ENCODE peak calls at places on chromosomes 11 and 22, in ten cellular contexts. T is mammary epithelial cell, H is A549, A is left lung, O is kidney, P is PC-3, I is adrenal gland, W is upper lobe of left lung, K is stomach, Z is Peyer's patch. B is an unnamed sample.

GRCh38 chr11:108853864-108854263 is 189.0 kb downstream of the DDX10 start:
- DNase-seq in W (no peak), I (no peak), O (no peak), A (no peak), H (no peak), T (no peak), K (no peak), P (no peak), Z (no peak), B (no peak)

GRCh38 chr11:9916480-9916879 is 252.6 kb downstream of the SWAP70 start:
- DNase-seq in I (no peak), W (no peak), H (no peak), P (no peak), A (no peak), K (no peak), O (no peak), T (no peak), Z (no peak), B (no peak)

GRCh38 chr11:119680899-119681370 is 48.1 kb downstream of the NECTIN1 start:
- DNase-seq in Z (no peak), A (peak; percentile 51), W (no peak), P (peak; percentile 13), T (no peak), O (peak; percentile 85), K (peak; percentile 66), I (no peak), H (no peak), B (no peak)

GRCh38 chr11:62558669-62559068 is 12.1 kb upstream of the AHNAK start:
- DNase-seq in K (no peak), H (no peak), A (no peak), Z (no peak), O (peak; percentile 65), T (no peak), W (no peak), I (no peak), P (no peak), B (no peak)

GRCh38 chr11:11628651-11629050 is 6.8 kb upstream of the GALNT18 start:
- DNase-seq in P (no peak), Z (no peak), H (no peak), O (no peak), A (no peak), K (no peak), I (no peak), W (no peak), T (no peak), B (no peak)

GRCh38 chr22:44200855-44201550 is 20.3 kb downstream of the PARVG start:
- DNase-seq in A (no peak), Z (no peak), K (no peak), O (peak; percentile 63), I (no peak), H (no peak), W (no peak), T (no peak), P (no peak), B (no peak)

GRCh38 chr11:9838961-9839360 is 175.1 kb downstream of the SWAP70 start:
- DNase-seq in I (no peak), K (no peak), O (no peak), A (no peak), W (no peak), H (no peak), T (peak; percentile 97), P (peak; percentile 94), Z (no peak), B (no peak)

GRCh38 chr11:134679592-134679991 is 267.6 kb upstream of the B3GAT1 start:
- DNase-seq in W (no peak), H (no peak), P (no peak), T (no peak), I (no peak), Z (no peak), K (no peak), O (no peak), A (no peak), B (no peak)

GRCh38 chr11:64644348-64645242 is 53.6 kb downstream of the SLC22A12 start:
- DNase-seq in I (no peak), T (no peak), Z (no peak), O (no peak), W (no peak), A (no peak), K (no peak), H (no peak), P (peak; percentile 18), B (no peak)

GRCh38 chr11:11306855-11307254 is 46.2 kb downstream of the CSNK2A3 start:
- DNase-seq in P (no peak), K (no peak), W (no peak), T (peak; percentile 41), O (no peak), Z (no peak), A (no peak), H (no peak), I (no peak), B (no peak)

GRCh38 chr11:65243773-65244172 is 18.0 kb upstream of the POLA2 start:
- DNase-seq in Z (no peak), I (no peak), P (no peak), H (no peak), O (no peak), T (no peak), W (no peak), K (no peak), A (no peak), B (no peak)

GRCh38 chr11:62201376-62201775 is 7.1 kb upstream of the SCGB2A1 start:
- DNase-seq in P (peak; percentile 68), A (no peak), H (no peak), T (peak; percentile 72), W (no peak), O (no peak), I (no peak), K (no peak), Z (no peak), B (no peak)

GRCh38 chr11:134862168-134862567 is 450.1 kb upstream of the B3GAT1 start:
- DNase-seq in W (no peak), K (no peak), H (no peak), A (no peak), I (no peak), P (no peak), T (no peak), Z (no peak), O (no peak), B (no peak)

GRCh38 chr22:49976439-49977175 is 16.0 kb downstream of the PIM3 start:
- DNase-seq in Z (peak; percentile 50), I (no peak), H (peak; percentile 28), A (no peak), W (no peak), P (no peak), O (no peak), T (no peak), K (peak; percentile 26), B (peak; percentile 36)

GRCh38 chr11:118313242-118313641 is 8.7 kb downstream of the CD3E start:
- DNase-seq in W (no peak), I (no peak), O (no peak), T (no peak), Z (no peak), A (no peak), H (no peak), P (no peak), K (no peak), B (no peak)

GRCh38 chr22:45294030-45294429 is 9.3 kb downstream of the UPK3A start:
- DNase-seq in W (no peak), Z (no peak), A (no peak), K (no peak), I (no peak), T (no peak), P (no peak), O (no peak), H (no peak), B (no peak)

GRCh38 chr11:279966-280761 is 2.0 kb downstream of the NLRP6 start:
- DNase-seq in I (peak; percentile 13), A (no peak), K (no peak), W (peak; percentile 90), T (peak; percentile 38), O (peak; percentile 83), Z (peak; percentile 55), H (peak; percentile 48), P (no peak), B (peak; percentile 23)

GRCh38 chr11:86952933-86953637 is 2.1 kb downstream of the FZD4 start:
- DNase-seq in W (no peak), O (no peak), H (no peak), P (no peak), I (no peak), A (no peak), Z (no peak), T (no peak), K (no peak), B (no peak)
- H3K4me3 ChIP-seq in W (peak overlapping the region; percentile 66), O (peak overlapping the region; percentile 72), H (no peak overlapping the region), P (peak overlapping the region; percentile 80), I (peak overlapping the region; percentile 99), A (peak overlapping the region; percentile 58), Z (no peak overlapping the region), T (no peak overlapping the region), K (peak overlapping the region; percentile 97), B (peak overlapping the region; percentile 86)

DNA sequence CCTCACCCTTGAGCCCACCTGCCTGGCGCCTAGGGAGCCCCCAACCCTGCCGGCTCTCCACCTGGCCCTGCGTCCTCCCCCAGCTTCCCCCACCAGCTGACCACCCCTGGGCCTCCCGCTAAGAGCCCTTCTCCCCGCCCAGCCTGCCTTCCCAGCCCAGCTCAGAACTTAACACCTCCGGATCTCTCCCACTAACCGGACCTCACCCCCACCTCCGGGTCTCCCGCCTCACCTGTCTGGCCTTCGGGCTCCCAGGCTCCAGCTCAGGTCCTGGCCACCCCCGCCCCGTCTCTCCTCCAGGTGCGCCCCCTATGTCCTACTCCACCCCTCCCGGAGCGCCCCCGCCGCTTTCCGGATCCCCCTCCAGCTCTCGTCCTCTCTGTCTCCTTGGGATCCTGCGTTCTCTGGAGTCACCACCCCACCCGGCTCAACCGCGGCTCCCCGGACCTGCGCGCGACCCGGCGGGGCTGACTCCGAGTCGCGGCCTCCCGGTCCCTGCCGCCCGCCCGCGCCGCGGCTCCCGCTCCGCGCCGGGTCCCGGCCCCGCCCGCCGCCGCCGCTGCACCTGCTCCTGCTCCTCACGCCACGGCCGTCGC is at the start of gene KCNJ11:
- DNase-seq in Z (peak; percentile 31), P (no peak), A (no peak), O (peak; percentile 84), W (no peak), T (no peak), K (peak; percentile 35), I (no peak), H (no peak), B (no peak)
- TF ChIP-seq CTCF in Z (no peak), P (peak; percentile 13), A (no peak), O (no peak), W (no peak), T (no peak), K (no peak), I (no peak), H (no peak), B (no peak)

DNA sequence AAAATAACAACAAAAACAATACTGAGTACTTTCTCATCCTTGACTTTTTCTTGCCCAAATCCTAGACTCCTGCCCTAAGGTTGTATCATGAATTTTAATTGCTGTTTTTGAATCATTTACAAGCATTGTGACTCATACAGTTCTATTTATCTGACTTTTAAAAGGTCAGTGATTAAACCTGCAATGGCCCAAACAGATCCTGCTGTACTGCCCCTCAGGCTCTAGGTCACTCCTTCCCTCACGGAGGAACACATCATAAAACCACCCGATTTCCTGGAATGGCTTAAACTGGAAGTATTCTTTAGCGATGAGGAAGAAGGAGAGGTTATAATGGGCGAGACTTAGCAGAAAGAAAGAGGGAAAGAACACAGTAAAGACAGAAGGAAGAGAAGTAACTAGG is 12.3 kb downstream of the ARFGAP3 start:
- DNase-seq in A (no peak), I (peak; percentile 89), P (peak; percentile 93), H (peak; percentile 53), T (peak; percentile 80), K (no peak), W (no peak), O (no peak), Z (no peak), B (no peak)
- H3K27ac ChIP-seq in A (no peak overlapping the region), I (peak overlapping the region; percentile 89), P (peak overlapping the region; percentile 81), H (peak overlapping the region; percentile 54), T (no peak overlapping the region), K (peak overlapping the region; percentile 68), W (no peak overlapping the region), O (peak overlapping the region; percentile 76), Z (peak overlapping the region; percentile 62), B (no peak overlapping the region)

GRCh38 chr22:21938906-21939305 is 13.7 kb downstream of the PPM1F start:
- DNase-seq in W (no peak), A (no peak), I (no peak), H (no peak), K (no peak), P (no peak), Z (no peak), T (no peak), O (no peak), B (no peak)
- H3K4me3 ChIP-seq in W (no peak overlapping the region), A (peak overlapping the region; percentile 1), I (no peak overlapping the region), H (peak overlapping the region; percentile 77), K (peak overlapping the region; percentile 56), P (no peak overlapping the region), Z (no peak overlapping the region), T (no peak overlapping the region), O (no peak overlapping the region), B (peak overlapping the region; percentile 56)